ENCODE peak calls at places on chromosomes 1 and 21, in seven cellular contexts. N is myocyte; V is gastrocnemius medialis; M is OCI-M1; P is stimulated activated CD4-positive, alpha-beta T cell treated with anti-CD3 and anti-CD28 coated beads, TNF-alpha, amount 100 ng/mL, for 1 hour; U is foreskin keratinocyte; D is T-helper 9 cell. W is an unnamed sample.

GRCh38 chr1:231200417-231201031 is 38.7 kb downstream of the TRIM67 start:
- DNase-seq in N (no peak), V (no peak), M (peak), P (no peak), U (no peak), D (no peak), W (no peak)

GRCh38 chr1:33301273-33301984 is 19.5 kb downstream of the A3GALT2 start:
- DNase-seq in N (no peak), V (peak), M (no peak), P (no peak), U (no peak), D (no peak), W (no peak)

GRCh38 chr1:206897175-206897574 is at the start of gene IL24:
- DNase-seq in N (no peak), V (no peak), M (no peak), P (no peak), U (no peak), D (no peak), W (no peak)

GRCh38 chr21:41460578-41461527 is 34.8 kb downstream of the MX1 start:
- DNase-seq in N (peak), V (peak), M (peak), P (peak), U (peak), D (peak), W (peak)

GRCh38 chr1:224402472-224403035 is 32.0 kb downstream of the WDR26 start:
- DNase-seq in N (no peak), V (no peak), M (no peak), P (no peak), U (no peak), D (no peak), W (no peak)

GRCh38 chr1:168321945-168322344 is 41.3 kb downstream of the TBX19 start:
- DNase-seq in N (no peak), V (no peak), M (peak), P (no peak), U (peak), D (no peak), W (no peak)

GRCh38 chr1:153617677-153618076 is 1.6 kb upstream of the S100A14 start:
- DNase-seq in N (no peak), V (peak), M (peak), P (peak), U (no peak), D (peak), W (peak)

GRCh38 chr1:228530951-228531731 is 44.0 kb downstream of the RNF187 start:
- DNase-seq in N (no peak), V (no peak), M (no peak), P (no peak), U (no peak), D (no peak), W (no peak)

GRCh38 chr1:221704291-221704690 is 37.6 kb downstream of the DUSP10 start:
- DNase-seq in N (no peak), V (no peak), M (no peak), P (no peak), U (peak), D (no peak), W (no peak)

GRCh38 chr1:180123463-180123936 is 31.2 kb upstream of the QSOX1 start:
- DNase-seq in N (no peak), V (no peak), M (peak), P (no peak), U (peak), D (no peak), W (no peak)

GRCh38 chr1:221100196-221100950 is 221.1 kb downstream of the HLX start:
- DNase-seq in N (peak), V (no peak), M (peak), P (no peak), U (no peak), D (no peak), W (no peak)

GRCh38 chr1:229254910-229255541 is 15.9 kb upstream of the RAB4A start:
- DNase-seq in N (peak), V (no peak), M (peak), P (no peak), U (peak), D (no peak), W (peak)

GRCh38 chr1:78284354-78284753 is 206.4 kb upstream of the PTGFR start:
- DNase-seq in N (no peak), V (peak), M (no peak), P (no peak), U (no peak), D (no peak), W (no peak)

GRCh38 chr1:181451661-181452060 is 31.7 kb upstream of the CACNA1E start:
- DNase-seq in N (no peak), V (no peak), M (no peak), P (no peak), U (no peak), D (no peak), W (no peak)

GRCh38 chr1:174837386-174837785 is 162.4 kb upstream of the CACYBP start:
- DNase-seq in N (peak), V (no peak), M (no peak), P (no peak), U (no peak), D (no peak), W (no peak)

GRCh38 chr1:91635763-91636162 is 135.1 kb downstream of the CDC7 start:
- DNase-seq in N (no peak), V (no peak), M (no peak), P (no peak), U (peak), D (no peak), W (no peak)

GRCh38 chr21:31612889-31613785 is 46.4 kb upstream of the SOD1 start:
- DNase-seq in N (peak), V (no peak), M (no peak), P (no peak), U (no peak), D (no peak), W (no peak)

GRCh38 chr1:208224192-208224713 is 19.9 kb downstream of the PLXNA2 start:
- DNase-seq in N (no peak), V (no peak), M (no peak), P (no peak), U (no peak), D (no peak), W (no peak)

GRCh38 chr1:13699936-13700520 is at the start of gene PRDM2:
- DNase-seq in N (peak), V (peak), M (peak), P (peak), U (peak), D (peak), W (no peak)

W was measured in Jurkat, Clone E6-1.